ENCODE peak calls at places on chromosome 21, in ten cellular contexts. Z is GM20000; W is progenitor cell of endocrine pancreas; V is NCI-H1048; G is NCI-H446; D is COR-L47; O is stimulated activated CD4-positive, alpha-beta T cell treated with anti-CD3 and anti-CD28 coated beads, Interleukin-4, amount 100 ng/mL, for 1 hour; T is left lobe of liver; L is HCEC 1CT; Y is stimulated activated CD8-positive, alpha-beta memory T cell treated with anti-CD3 and anti-CD28 coated beads, Interleukin-12 subunit alpha, Interleukin-12 subunit beta, amount 100 ng/mL, for 1 hour. H is an unnamed sample.

GRCh38 chr21:16794944-16795343 is 717.9 kb upstream of the CXADR start:
- DNase-seq in Z (no peak), W (no peak), V (no peak), G (no peak), D (no peak), O (no peak), T (no peak), L (peak), Y (no peak), H (no peak)

GRCh38 chr21:34029724-34030528 is 43.5 kb upstream of the MRPS6 start:
- DNase-seq in Z (peak), W (no peak), V (no peak), G (no peak), D (no peak), O (peak), T (peak), L (peak), Y (no peak), H (no peak)

GRCh38 chr21:25370311-25370744 is 237.0 kb downstream of the MRPL39 start:
- DNase-seq in Z (no peak), W (no peak), V (no peak), G (no peak), D (no peak), O (no peak), T (no peak), L (peak), Y (no peak), H (no peak)

GRCh38 chr21:14482165-14482564 is 64.0 kb downstream of the SAMSN1 start:
- DNase-seq in Z (peak), W (no peak), V (no peak), G (no peak), D (no peak), O (peak), T (no peak), L (no peak), Y (no peak), H (no peak)

GRCh38 chr21:36854391-36854790 is 112.1 kb downstream of the HLCS start:
- DNase-seq in Z (peak), W (peak), V (no peak), G (no peak), D (peak), O (no peak), T (no peak), L (peak), Y (no peak), H (peak)

GRCh38 chr21:46227811-46228344 is 696 bp downstream of the LSS start:
- DNase-seq in Z (no peak), W (no peak), V (no peak), G (no peak), D (no peak), O (no peak), T (no peak), L (no peak), Y (no peak), H (no peak)

GRCh38 chr21:35303085-35303484 is 254.0 kb upstream of the RUNX1 start:
- DNase-seq in Z (no peak), W (no peak), V (no peak), G (no peak), D (no peak), O (no peak), T (no peak), L (peak), Y (no peak), H (no peak)

GRCh38 chr21:45618287-45618686 is 25.2 kb upstream of the PCBP3 start:
- DNase-seq in Z (no peak), W (no peak), V (no peak), G (no peak), D (no peak), O (no peak), T (no peak), L (peak), Y (no peak), H (no peak)

GRCh38 chr21:46081862-46082637 is 15.9 kb upstream of the COL6A2 start:
- DNase-seq in Z (no peak), W (no peak), V (no peak), G (no peak), D (no peak), O (no peak), T (peak), L (no peak), Y (no peak), H (no peak)

GRCh38 chr21:28657576-28657975 is 335.1 kb downstream of the LTN1 start:
- DNase-seq in Z (no peak), W (no peak), V (no peak), G (no peak), D (no peak), O (no peak), T (no peak), L (no peak), Y (no peak), H (no peak)

GRCh38 chr21:35159881-35160280 is 110.8 kb upstream of the RUNX1 start:
- DNase-seq in Z (no peak), W (no peak), V (no peak), G (no peak), D (no peak), O (no peak), T (no peak), L (peak), Y (no peak), H (no peak)

GRCh38 chr21:44984428-44984791 is 44.6 kb downstream of the SLX9 start:
- DNase-seq in Z (no peak), W (no peak), V (no peak), G (no peak), D (no peak), O (no peak), T (no peak), L (no peak), Y (no peak), H (no peak)

H was measured in NCI-H1092 treated with DMSO at 0.1 percent for 48 hours.